ENCODE peak calls at places on chromosomes 6 and 20, in four cellular contexts. Y is transverse colon, U is HepG2, C is A549. I is an unnamed sample.

GRCh38 chr20:11296951-11297350 is 620.7 kb upstream of the BTBD3 start:
- DNase-seq in Y (no peak), C (no peak), U (no peak), I (no peak)

GRCh38 chr20:51174536-51174935 is 151.6 kb upstream of the KCNG1 start:
- DNase-seq in Y (no peak), C (no peak), U (no peak), I (no peak)

GRCh38 chr6:24673625-24674024 is 6.7 kb downstream of the ACOT13 start:
- DNase-seq in U (no peak), C (no peak), Y (no peak), I (no peak)

GRCh38 chr20:51236396-51236795 is 213.5 kb upstream of the KCNG1 start:
- DNase-seq in U (no peak), Y (no peak), C (no peak), I (no peak)

GRCh38 chr20:25676164-25676809 is 20.4 kb downstream of the ZNF337 start:
- DNase-seq in Y (no peak), U (peak; percentile 52), C (no peak), I (no peak)

GRCh38 chr6:25619222-25619621 is 32.8 kb upstream of the SCGN start:
- DNase-seq in C (no peak), Y (no peak), U (no peak), I (no peak)

GRCh38 chr20:57399587-57400261 is 8.5 kb downstream of the RBM38 start:
- DNase-seq in C (no peak), U (no peak), Y (peak; percentile 55), I (no peak)

GRCh38 chr6:32085759-32086458 is 23.2 kb downstream of the TNXB start:
- DNase-seq in U (no peak), C (no peak), Y (no peak), I (no peak)

GRCh38 chr6:148251891-148252290 is 90.7 kb upstream of the SASH1 start:
- DNase-seq in C (no peak), Y (no peak), U (no peak), I (no peak)

GRCh38 chr6:163667372-163668060 is 253.0 kb downstream of the QKI start:
- DNase-seq in U (no peak), C (no peak), Y (peak; percentile 38), I (peak; percentile 83)

GRCh38 chr6:79034865-79035264 is 43.2 kb downstream of the PHIP start:
- DNase-seq in U (no peak), C (no peak), Y (no peak), I (no peak)

GRCh38 chr20:54067606-54068174 is 2.7 kb downstream of the BCAS1 start:
- DNase-seq in Y (peak; percentile 82), C (peak; percentile 95), U (peak; percentile 99), I (no peak)

GRCh38 chr20:44576297-44576696 is 6.1 kb upstream of the PKIG start:
- DNase-seq in C (no peak), U (peak; percentile 21), Y (no peak), I (no peak)

GRCh38 chr20:47989957-47990356 is 204.7 kb upstream of the SULF2 start:
- DNase-seq in U (no peak), Y (peak; percentile 17), C (no peak), I (no peak)

GRCh38 chr6:68572525-68572924 is 62.6 kb upstream of the ADGRB3 start:
- DNase-seq in C (no peak), Y (no peak), U (peak; percentile 62), I (no peak)

GRCh38 chr6:68572975-68573374 is 62.1 kb upstream of the ADGRB3 start:
- DNase-seq in C (no peak), Y (no peak), U (no peak), I (no peak)

GRCh38 chr6:68575765-68576439 is 59.2 kb upstream of the ADGRB3 start:
- DNase-seq in C (no peak), Y (no peak), U (no peak), I (no peak)
- TF ChIP-seq EP300 in C (no peak), Y (no peak), U (no peak), I (no peak)

GRCh38 chr6:12269100-12269499 is 21.1 kb upstream of the EDN1 start:
- DNase-seq in C (no peak), U (no peak), Y (no peak), I (no peak)
- TF ChIP-seq EP300 in C (no peak), U (no peak), Y (no peak), I (no peak)

DNA sequence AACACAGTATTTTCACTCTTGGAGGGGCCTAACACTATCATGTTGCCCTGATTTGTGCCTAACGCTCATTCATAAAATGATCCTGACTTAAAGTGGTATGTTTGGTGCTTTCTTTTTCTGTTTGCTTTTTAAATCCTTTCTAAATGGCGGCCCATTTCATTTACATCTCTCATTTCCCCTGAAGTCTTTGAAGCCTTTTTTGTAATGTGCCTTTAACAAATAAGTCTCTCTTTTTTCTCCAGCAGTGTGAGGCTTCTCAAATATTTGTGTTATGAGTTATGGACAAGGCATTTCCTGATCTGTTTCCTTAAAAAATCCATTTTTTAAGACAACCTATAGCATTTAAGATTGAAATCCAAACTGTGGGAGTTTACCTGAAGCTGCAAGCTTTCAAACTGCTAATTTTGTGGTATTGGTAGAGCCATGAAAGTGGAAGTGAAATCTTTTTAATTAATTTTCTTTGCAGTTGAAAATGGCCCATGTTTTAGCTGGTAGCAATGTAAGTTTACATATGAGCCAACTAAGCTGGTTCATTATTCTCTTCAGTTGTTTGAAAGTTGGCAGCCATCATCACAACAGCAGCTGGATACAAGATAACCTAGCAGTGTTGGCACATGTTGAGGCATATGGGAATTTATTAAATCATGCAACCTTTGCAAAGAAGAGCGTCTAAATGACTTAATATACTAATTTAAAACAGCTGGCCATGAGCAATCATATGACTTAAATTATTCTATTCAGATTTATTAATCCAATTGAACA is 469.7 kb downstream of the CDKAL1 start:
- DNase-seq in C (peak; percentile 10), U (peak; percentile 99), Y (no peak), I (no peak)
- TF ChIP-seq EP300 in C (no peak), U (peak; percentile 92), Y (no peak), I (no peak)

DNA sequence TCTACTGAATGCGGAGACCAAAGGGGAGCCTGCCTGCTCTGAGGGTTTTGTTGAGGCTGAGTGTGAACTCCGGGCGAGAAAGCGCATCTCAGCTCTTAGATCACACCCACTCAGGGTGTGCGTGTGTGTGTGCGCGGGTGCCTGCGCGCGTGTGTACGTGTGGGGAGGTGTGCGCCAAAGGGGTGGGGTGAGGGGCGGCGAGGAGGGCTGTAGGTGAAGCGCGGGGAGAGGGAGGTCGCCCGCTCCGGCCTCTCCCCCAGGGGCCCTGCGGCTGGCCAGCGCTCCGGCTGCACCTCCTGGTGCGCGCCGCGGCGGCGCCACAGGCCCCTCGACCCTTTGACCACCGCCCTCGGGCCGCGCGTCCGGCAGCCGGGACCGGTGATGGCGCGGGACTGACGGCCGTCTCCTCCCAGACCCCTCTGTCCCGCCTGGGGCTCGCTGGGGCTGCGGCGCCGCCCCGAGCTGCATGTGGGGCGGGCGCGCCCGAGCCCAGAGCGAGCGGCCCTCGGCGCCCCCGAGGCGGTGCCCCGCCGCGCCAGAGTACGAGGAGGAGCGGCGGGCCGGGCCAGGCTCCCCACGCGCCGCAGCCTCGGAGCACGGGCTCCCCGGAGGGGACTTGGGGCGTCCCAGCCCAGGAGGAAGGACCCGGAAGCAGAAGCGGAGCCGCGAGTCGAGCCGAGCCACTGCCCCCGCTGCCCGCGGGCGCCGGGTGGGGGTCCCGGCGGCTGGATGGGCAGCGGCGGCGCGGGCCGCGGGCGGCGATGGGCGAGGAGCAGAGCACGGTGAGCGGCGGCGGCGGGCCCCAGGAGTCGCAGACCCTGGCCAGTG is at the start of gene RNF217:
- DNase-seq in C (peak; percentile 48), U (no peak), Y (peak; percentile 50), I (peak; percentile 35)
- TF ChIP-seq EP300 in C (no peak), U (no peak), Y (no peak), I (no peak)

GRCh38 chr20:23358923-23359572 is 2.9 kb upstream of the GZF1 start:
- DNase-seq in U (peak; percentile 82), Y (peak; percentile 42), C (no peak), I (no peak)

GRCh38 chr20:23363257-23363649 is 1.3 kb downstream of the GZF1 start:
- DNase-seq in C (no peak), U (no peak), Y (no peak), I (no peak)

GRCh38 chr20:23361108-23361650 is 803 bp upstream of the GZF1 start:
- DNase-seq in Y (no peak), C (peak; percentile 30), U (peak; percentile 74), I (peak; percentile 21)

GRCh38 chr20:23362392-23363256 is 642 bp downstream of the GZF1 start:
- DNase-seq in Y (peak; percentile 45), U (peak; percentile 46), C (no peak), I (peak; percentile 30)

DNA sequence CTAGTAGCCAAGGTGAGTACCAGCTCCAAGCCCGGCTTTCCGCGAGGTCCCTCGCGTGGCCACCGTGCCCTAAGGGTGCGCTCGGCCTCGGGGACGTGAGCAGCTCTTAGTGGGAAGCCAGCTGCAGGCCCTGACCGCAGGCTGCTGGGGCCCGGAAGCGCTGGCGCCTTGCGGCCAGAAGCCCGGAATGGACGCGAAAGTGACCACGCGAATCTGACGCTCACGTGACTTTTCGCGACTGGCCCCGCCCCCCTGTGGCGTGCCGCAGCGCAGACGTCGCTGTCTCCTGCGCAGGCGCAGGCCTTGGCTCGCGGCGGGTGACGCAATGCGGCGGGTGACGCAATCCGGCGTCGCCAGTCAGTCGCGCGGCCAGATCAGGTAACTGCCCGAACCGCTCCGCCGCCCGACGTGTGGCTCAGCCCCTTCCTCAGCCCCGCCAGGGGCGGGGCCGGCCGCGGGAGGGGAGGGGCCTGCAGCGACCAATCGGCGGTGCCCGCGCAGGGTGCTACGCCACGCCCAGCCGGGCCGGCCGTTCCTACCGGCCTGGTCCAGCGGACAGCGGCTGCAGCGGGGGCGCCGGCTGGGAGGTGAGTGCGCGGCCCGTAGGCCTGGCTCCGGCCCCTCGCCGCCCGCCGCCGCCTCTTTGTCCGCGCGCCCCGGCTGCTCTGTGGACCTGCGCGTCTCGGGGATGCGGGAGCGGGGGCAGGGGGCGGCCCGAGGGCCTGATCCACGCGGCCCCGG is at the start of gene GZF1:
- DNase-seq in Y (peak; percentile 99), C (peak; percentile 87), U (peak; percentile 98), I (peak; percentile 95)
- TF ChIP-seq EP300 in Y (peak; percentile 74), C (no peak), U (peak; percentile 99), I (peak; percentile 100)